ENCODE peak calls at places on chromosomes 4 and X, in six cellular contexts. I, L, D, S, V and X are unnamed samples. For H3K36me3, the result is how much of the 10 kb centered on the place peaks cover.

GRCh38 chr4:25022741-25023140 is 8.0 kb downstream of the LGI2 start:
- DNase-seq in I (no peak), L (no peak), D (no peak), S (no peak), V (no peak), X (no peak)

GRCh38 chr4:15654556-15655222 is 468 bp downstream of the FBXL5 start:
- DNase-seq in I (peak), L (peak), D (no peak), S (peak), V (no peak), X (peak)

GRCh38 chrX:38279188-38279587 is 48.1 kb downstream of the RPGR start:
- DNase-seq in I (no peak), L (no peak), D (no peak), S (no peak), V (no peak), X (no peak)

GRCh38 chrX:34341258-34341657 is 209.1 kb upstream of the FAM47A start:
- DNase-seq in I (no peak), L (no peak), D (no peak), S (no peak), V (no peak), X (no peak)

GRCh38 chrX:47648376-47648775 is 2.0 kb downstream of the ELK1 start:
- DNase-seq in I (no peak), L (no peak), D (no peak), S (no peak), V (no peak), X (no peak)

GRCh38 chrX:124388562-124388961 is 42.2 kb downstream of the SH2D1A start:
- DNase-seq in I (no peak), L (no peak), D (peak), S (peak), V (no peak), X (peak)

GRCh38 chr4:48746608-48747374 is 33.3 kb downstream of the FRYL start:
- DNase-seq in I (no peak), L (no peak), D (no peak), S (no peak), V (no peak), X (no peak)

GRCh38 chr4:178165251-178165650 is 723.0 kb upstream of the AGA start:
- DNase-seq in I (no peak), L (no peak), D (no peak), S (no peak), V (no peak), X (no peak)

GRCh38 chr4:90317785-90318184 is 190.6 kb downstream of the CCSER1 start:
- DNase-seq in I (no peak), L (no peak), D (peak), S (no peak), V (no peak), X (no peak)

GRCh38 chr4:101282076-101282844 is 65.1 kb downstream of the PPP3CA start:
- DNase-seq in I (no peak), L (no peak), D (no peak), S (no peak), V (no peak), X (no peak)

GRCh38 chrX:154366666-154367055 is 7.8 kb downstream of the FLNA start:
- DNase-seq in I (no peak), L (no peak), D (no peak), S (no peak), V (peak), X (no peak)

GRCh38 chr4:72077346-72077745 is 45.5 kb downstream of the NPFFR2 start:
- DNase-seq in I (no peak), L (no peak), D (no peak), S (no peak), V (no peak), X (no peak)

GRCh38 chr4:33080262-33080661 is 2360.1 kb downstream of the PCDH7 start:
- DNase-seq in I (no peak), L (no peak), D (no peak), S (no peak), V (no peak), X (no peak)

DNA sequence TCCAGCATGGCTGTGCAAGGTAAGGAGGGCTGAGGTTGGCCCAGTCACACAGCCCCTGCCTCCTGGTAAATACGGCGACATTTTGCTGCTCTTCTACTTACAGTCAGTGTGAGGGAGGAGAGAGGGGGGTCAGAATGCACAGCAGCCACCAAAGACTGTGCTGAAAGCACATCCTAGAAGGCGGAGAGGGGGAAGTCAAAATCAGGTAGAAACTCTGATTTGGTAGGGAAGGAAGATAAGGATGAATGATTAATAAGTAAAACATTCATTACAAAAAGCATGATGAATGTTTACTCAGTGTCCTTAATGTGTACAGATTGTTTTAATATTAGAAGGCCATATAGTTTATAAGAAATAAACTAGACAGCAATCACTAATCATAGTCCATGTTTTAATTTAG is 57.5 kb downstream of the ADD1 start:
- DNase-seq in I (no peak), L (no peak), D (no peak), S (no peak), V (no peak), X (no peak)
- H3K36me3 ChIP-seq in I (under half), L (under half), D (under half), S (under half), V (under half), X (under half)

GRCh38 chr4:183256343-183256742 is 63.7 kb downstream of the CLDN22 start:
- DNase-seq in I (no peak), L (no peak), D (no peak), S (no peak), V (no peak), X (no peak)
- H3K27ac ChIP-seq in I (no peak), L (no peak), D (no peak), S (peak), V (no peak), X (no peak)

GRCh38 chrX:23732704-23733103 is 10.4 kb downstream of the ACOT9 start:
- DNase-seq in I (no peak), L (no peak), D (no peak), S (no peak), V (no peak), X (no peak)

GRCh38 chrX:23726196-23726595 is 16.9 kb downstream of the ACOT9 start:
- DNase-seq in I (no peak), L (no peak), D (no peak), S (no peak), V (no peak), X (no peak)

GRCh38 chrX:23729214-23729613 is 13.9 kb downstream of the ACOT9 start:
- DNase-seq in I (no peak), L (no peak), D (no peak), S (no peak), V (no peak), X (no peak)

DNA sequence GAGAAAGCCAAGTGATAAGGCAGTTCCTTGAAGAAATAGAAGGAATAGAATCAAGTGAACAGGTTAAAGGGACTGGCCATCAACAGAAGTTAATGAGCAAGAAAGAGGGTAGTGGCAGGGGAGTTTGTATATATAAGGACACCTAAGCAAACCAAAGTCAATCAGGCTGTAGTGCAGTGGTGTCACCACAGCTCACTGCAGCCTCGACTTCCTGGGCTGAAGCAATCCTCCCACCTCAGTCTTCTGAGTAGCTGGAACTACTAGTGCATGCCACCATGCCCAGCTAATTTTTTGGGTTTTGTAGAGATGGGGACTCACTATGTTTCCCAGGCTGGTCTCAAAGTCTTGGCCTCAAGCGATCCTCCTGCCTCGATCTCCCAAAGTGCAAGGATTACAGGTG is 15.9 kb downstream of the ACOT9 start:
- DNase-seq in I (no peak), L (no peak), D (no peak), S (no peak), V (no peak), X (no peak)
- H3K36me3 ChIP-seq in I (under half), L (under half), D (under half), S (under half), V (under half), X (under half)

DNA sequence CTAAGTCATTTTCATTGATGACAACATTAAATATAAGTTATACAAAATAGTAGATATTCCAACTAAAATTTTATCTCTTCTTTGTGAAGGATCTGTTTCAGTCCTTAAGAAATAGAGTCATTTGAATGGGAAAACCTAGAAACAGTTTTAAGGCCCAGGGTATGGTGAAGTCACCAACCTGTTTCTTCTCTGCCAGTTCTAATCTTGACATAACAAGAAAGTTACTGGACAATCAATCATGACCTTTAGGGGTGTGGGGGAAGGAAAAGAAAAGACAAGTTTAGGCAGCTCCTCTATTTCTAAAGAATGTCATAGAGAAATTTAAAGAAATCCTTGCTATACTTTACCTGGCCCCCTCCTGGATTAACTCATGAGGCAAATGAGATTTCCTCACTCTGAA is 426.0 kb downstream of the RPA4 start:
- DNase-seq in I (no peak), L (no peak), D (no peak), S (no peak), V (no peak), X (no peak)
- H3K27ac ChIP-seq in I (no peak), L (no peak), D (no peak), S (no peak), V (no peak), X (no peak)

GRCh38 chr4:42132099-42132498 is 20.4 kb downstream of the BEND4 start:
- DNase-seq in I (no peak), L (no peak), D (no peak), S (no peak), V (no peak), X (no peak)

GRCh38 chr4:42136371-42136770 is 16.1 kb downstream of the BEND4 start:
- DNase-seq in I (no peak), L (no peak), D (no peak), S (no peak), V (no peak), X (no peak)

GRCh38 chr4:42133006-42133405 is 19.4 kb downstream of the BEND4 start:
- DNase-seq in I (no peak), L (no peak), D (no peak), S (no peak), V (no peak), X (no peak)
- H3K36me3 ChIP-seq in I (under half), L (under half), D (under half), S (under half), V (under half), X (under half)

DNA sequence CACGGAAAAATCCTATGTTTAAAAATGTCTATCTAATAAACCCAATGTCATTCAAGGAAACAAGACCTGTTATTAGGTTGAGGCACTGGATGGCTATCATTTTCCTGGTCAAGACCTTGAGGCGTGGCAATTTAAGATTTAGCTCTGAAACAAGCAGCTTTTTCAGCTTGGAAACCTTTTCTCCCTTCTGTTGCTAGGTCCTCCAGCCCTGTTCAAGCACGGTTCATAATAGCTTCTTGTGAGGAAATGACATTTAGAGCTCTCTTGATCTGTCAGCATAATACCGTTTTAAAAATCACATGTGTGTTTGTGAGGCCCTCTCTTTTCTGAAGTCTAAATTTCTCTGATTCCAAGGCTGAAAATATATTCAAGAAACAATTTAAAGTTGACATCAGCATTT is 133.6 kb upstream of the GRPR start:
- DNase-seq in I (no peak), L (no peak), D (no peak), S (no peak), V (no peak), X (no peak)
- H3K27ac ChIP-seq in I (no peak), L (no peak), D (no peak), S (no peak), V (no peak), X (no peak)

DNA sequence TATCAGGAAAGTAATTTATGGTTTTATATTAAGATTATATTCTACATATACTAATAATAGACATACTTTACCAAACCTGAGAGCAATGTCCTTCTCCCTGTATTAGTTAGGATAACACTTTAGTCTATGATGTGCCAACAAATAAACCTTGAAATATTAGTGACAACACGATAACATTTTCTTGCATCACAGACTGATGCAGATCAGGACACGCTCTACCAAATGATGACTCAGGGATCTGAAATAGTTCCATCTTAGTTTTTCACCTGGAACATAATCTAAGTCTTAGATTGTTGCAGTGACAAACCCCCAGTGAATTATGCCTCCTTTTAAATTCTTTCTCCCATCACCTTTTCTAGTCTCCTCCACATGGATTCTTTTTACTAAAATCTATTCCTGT is 214.2 kb downstream of the CLCN4 start:
- DNase-seq in I (no peak), L (no peak), D (no peak), S (no peak), V (no peak), X (no peak)
- H3K36me3 ChIP-seq in I (under half), L (under half), D (under half), S (under half), V (under half), X (under half)

DNA sequence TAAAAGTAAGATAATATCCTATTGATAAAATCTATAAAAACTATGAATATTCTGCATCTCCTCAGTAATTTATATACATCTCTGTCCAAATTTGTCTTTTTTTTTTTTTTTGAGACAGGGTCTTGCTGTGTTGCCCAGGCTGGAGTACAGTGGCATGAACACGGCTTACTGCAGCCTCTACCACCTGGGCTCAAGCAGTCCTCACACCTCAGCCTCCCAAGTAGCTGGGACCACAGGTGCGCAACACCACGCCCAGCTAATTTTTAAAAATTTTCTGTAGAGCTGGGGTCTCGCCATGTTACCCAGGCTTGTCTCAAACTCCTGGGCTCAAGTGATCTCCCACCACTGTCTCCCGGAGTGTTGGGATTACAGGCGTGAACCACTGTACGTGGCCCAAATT is 12.3 kb upstream of the SEC24D start:
- DNase-seq in I (no peak), L (no peak), D (no peak), S (no peak), V (no peak), X (no peak)
- H3K27ac ChIP-seq in I (no peak), L (no peak), D (no peak), S (no peak), V (no peak), X (no peak)

DNA sequence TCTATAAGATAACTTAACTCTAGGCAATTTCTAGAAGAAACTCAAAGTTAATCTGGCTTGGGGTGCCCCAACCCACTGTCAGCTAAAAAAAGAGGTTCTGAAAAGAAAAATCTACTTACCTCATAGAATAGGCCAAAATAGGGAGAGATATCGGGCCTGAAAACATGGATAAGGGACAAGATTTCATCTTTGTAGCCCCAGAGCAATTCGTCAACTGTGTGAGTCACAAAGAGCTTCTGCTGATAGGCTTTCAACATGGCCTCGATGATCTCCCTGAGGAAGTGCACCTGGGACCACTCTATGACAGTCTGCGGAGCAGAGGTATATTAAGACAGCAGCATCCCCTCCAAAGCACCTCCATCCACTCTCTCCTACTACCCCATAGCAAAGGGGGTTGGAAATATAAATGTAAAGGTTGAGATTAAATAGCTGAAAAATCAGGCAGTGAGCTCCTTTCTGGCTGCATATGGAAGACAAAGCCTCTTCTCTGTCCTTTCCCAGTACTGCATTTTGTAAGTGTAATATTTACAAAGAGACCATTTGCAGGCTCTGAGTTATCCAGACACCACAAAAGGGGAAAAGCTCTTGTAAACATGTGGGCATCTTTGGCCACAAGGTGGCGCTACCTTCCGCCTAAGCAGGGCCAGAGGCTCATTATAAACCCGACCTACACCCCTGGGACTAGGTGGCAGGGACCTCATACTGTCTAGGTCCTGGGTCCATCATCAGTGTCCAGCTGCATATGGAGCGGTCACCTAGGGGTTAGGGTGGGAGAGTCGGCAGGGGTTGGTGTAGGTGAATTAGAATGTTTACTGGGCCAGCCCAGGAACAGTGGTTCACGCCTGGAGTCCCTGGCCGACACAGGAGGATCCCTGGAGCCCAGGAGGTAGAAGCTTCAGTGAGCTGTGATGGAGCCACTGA is 31.5 kb upstream of the NUP54 start:
- DNase-seq in I (peak), L (peak), D (peak), S (peak), V (no peak), X (peak)
- H3K36me3 ChIP-seq in I (under half), L (under half), D (under half), S (under half), V (under half), X (under half)